ENCODE peak calls at places on chromosomes 5 and 9, in nine cellular contexts. One of them, this sample, is unnamed.

GRCh38 chr9:81351166-81351565 is 338.2 kb downstream of the TLE1 start:
- DNase-seq in PC-3: peak; percentile 12
- DNase-seq in HCT116: no peak
- DNase-seq in fibroblast of lung: no peak
- DNase-seq in neural progenitor cell: no peak
- DNase-seq in hepatocyte: no peak
- DNase-seq in PC-9: no peak
- DNase-seq in GM12878: no peak
- DNase-seq in astrocyte: no peak
- DNase-seq in this sample: no peak

GRCh38 chr9:27426717-27427645 is 97.1 kb upstream of the IFNK start:
- DNase-seq in PC-9: peak; percentile 78
- DNase-seq in hepatocyte: no peak
- DNase-seq in astrocyte: peak; percentile 71
- DNase-seq in GM12878: no peak
- DNase-seq in PC-3: peak; percentile 90
- DNase-seq in fibroblast of lung: no peak
- DNase-seq in neural progenitor cell: peak; percentile 9
- DNase-seq in HCT116: no peak
- DNase-seq in this sample: no peak

GRCh38 chr5:135095052-135095715 is 61.2 kb upstream of the PITX1 start:
- DNase-seq in HCT116: no peak
- DNase-seq in astrocyte: no peak
- DNase-seq in GM12878: no peak
- DNase-seq in fibroblast of lung: no peak
- DNase-seq in PC-9: no peak
- DNase-seq in PC-3: no peak
- DNase-seq in neural progenitor cell: no peak
- DNase-seq in hepatocyte: no peak
- DNase-seq in this sample: no peak

GRCh38 chr5:73938938-73939320 is 312.9 kb downstream of the ARHGEF28 start:
- DNase-seq in PC-3: no peak
- DNase-seq in GM12878: no peak
- DNase-seq in hepatocyte: no peak
- DNase-seq in PC-9: no peak
- DNase-seq in neural progenitor cell: no peak
- DNase-seq in fibroblast of lung: no peak
- DNase-seq in astrocyte: no peak
- DNase-seq in HCT116: no peak
- DNase-seq in this sample: no peak

GRCh38 chr9:35659340-35659739 is 1.2 kb downstream of the CCDC107 start:
- DNase-seq in PC-9: peak; percentile 60
- DNase-seq in astrocyte: peak; percentile 42
- DNase-seq in PC-3: peak; percentile 84
- DNase-seq in GM12878: no peak
- DNase-seq in neural progenitor cell: no peak
- DNase-seq in fibroblast of lung: no peak
- DNase-seq in HCT116: no peak
- DNase-seq in hepatocyte: no peak
- DNase-seq in this sample: no peak

GRCh38 chr5:160054047-160054446 is 45.1 kb downstream of the TTC1 start:
- DNase-seq in PC-3: peak; percentile 33
- DNase-seq in HCT116: no peak
- DNase-seq in GM12878: no peak
- DNase-seq in astrocyte: peak; percentile 44
- DNase-seq in hepatocyte: no peak
- DNase-seq in fibroblast of lung: no peak
- DNase-seq in PC-9: no peak
- DNase-seq in neural progenitor cell: no peak
- DNase-seq in this sample: no peak

GRCh38 chr9:117412841-117413240 is 2.0 kb downstream of the ASTN2 start:
- DNase-seq in HCT116: no peak
- DNase-seq in astrocyte: no peak
- DNase-seq in neural progenitor cell: peak; percentile 44
- DNase-seq in PC-9: no peak
- DNase-seq in GM12878: no peak
- DNase-seq in hepatocyte: no peak
- DNase-seq in fibroblast of lung: no peak
- DNase-seq in PC-3: no peak
- DNase-seq in this sample: no peak

GRCh38 chr5:81783401-81783800 is 32.5 kb upstream of the SSBP2 start:
- DNase-seq in fibroblast of lung: no peak
- DNase-seq in PC-9: no peak
- DNase-seq in neural progenitor cell: no peak
- DNase-seq in astrocyte: no peak
- DNase-seq in GM12878: no peak
- DNase-seq in PC-3: no peak
- DNase-seq in hepatocyte: no peak
- DNase-seq in HCT116: no peak
- DNase-seq in this sample: no peak

GRCh38 chr5:32790411-32790951 is 79.4 kb downstream of the NPR3 start:
- DNase-seq in HCT116: no peak
- DNase-seq in fibroblast of lung: peak; percentile 31
- DNase-seq in PC-9: no peak
- DNase-seq in PC-3: no peak
- DNase-seq in astrocyte: peak; percentile 88
- DNase-seq in hepatocyte: no peak
- DNase-seq in GM12878: no peak
- DNase-seq in neural progenitor cell: no peak
- DNase-seq in this sample: no peak

GRCh38 chr5:32791536-32792240 is 80.6 kb downstream of the NPR3 start:
- DNase-seq in HCT116: no peak
- DNase-seq in astrocyte: peak; percentile 48
- DNase-seq in fibroblast of lung: peak; percentile 29
- DNase-seq in PC-9: no peak
- DNase-seq in PC-3: no peak
- DNase-seq in neural progenitor cell: no peak
- DNase-seq in hepatocyte: no peak
- DNase-seq in GM12878: no peak
- DNase-seq in this sample: no peak

DNA sequence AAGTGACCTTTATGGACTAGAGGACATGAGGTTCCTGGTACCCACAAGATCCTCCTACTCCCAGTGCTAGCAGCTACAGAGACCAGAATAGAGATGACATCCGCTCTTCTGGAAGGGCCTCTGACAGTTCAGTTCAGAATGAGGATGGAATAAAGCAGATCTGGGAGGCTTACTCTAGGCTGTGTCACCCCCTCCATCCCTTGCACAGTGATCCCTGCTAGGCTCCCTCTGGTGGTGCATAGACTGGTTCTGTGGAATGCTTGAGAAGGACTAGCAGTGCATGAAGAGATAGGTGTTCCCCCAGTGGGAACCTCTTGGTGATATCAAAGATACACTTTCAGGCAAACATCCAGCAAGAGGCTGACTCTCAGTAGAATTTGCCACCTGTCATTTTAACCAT is 83.0 kb downstream of the NPR3 start:
- DNase-seq in astrocyte: no peak
- DNase-seq in fibroblast of lung: peak; percentile 47
- DNase-seq in HCT116: no peak
- DNase-seq in hepatocyte: no peak
- DNase-seq in PC-3: peak; percentile 59
- DNase-seq in neural progenitor cell: peak; percentile 5
- DNase-seq in GM12878: no peak
- DNase-seq in PC-9: no peak
- DNase-seq in this sample: no peak
- TF ChIP-seq CTCF in astrocyte: no peak
- TF ChIP-seq CTCF in fibroblast of lung: peak; percentile 26
- TF ChIP-seq CTCF in HCT116: peak; percentile 33
- TF ChIP-seq CTCF in hepatocyte: no peak
- TF ChIP-seq CTCF in PC-3: peak; percentile 75
- TF ChIP-seq CTCF in neural progenitor cell: peak; percentile 29
- TF ChIP-seq CTCF in GM12878: no peak
- TF ChIP-seq CTCF in PC-9: peak; percentile 63
- TF ChIP-seq CTCF in this sample: no peak

DNA sequence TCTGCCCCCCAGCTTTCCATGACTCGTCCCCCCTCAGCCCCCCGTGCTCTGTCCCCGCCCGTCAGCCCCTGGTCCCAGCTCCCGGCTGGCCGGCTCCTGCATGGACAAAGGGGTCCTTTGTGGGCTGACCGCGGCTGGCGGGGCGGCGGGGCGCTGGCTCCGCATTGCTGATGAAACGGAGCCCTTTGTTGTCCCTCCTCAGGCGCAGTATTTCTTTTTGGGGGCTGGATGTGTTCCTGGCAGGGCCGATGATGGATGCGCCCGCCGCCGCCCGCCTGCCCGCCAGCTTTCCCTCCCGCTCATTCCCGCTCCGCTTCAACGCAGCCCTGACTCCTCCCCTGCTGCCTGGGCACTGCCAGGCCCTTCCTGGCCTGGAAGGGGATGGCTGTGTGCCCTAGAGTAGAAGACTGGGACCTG is 28.8 kb downstream of the CXXC5 start:
- DNase-seq in PC-3: no peak
- DNase-seq in fibroblast of lung: no peak
- DNase-seq in PC-9: no peak
- DNase-seq in neural progenitor cell: peak; percentile 84
- DNase-seq in GM12878: no peak
- DNase-seq in astrocyte: no peak
- DNase-seq in HCT116: no peak
- DNase-seq in hepatocyte: no peak
- DNase-seq in this sample: no peak
- H3K4me1 ChIP-seq in PC-3: no peaks in the 10 kb centered on the region
- H3K4me1 ChIP-seq in fibroblast of lung: peaks cover 6% of the 10 kb centered on the region
- H3K4me1 ChIP-seq in PC-9: no peaks in the 10 kb centered on the region
- H3K4me1 ChIP-seq in neural progenitor cell: peaks cover 24% of the 10 kb centered on the region
- H3K4me1 ChIP-seq in GM12878: peaks cover 9% of the 10 kb centered on the region
- H3K4me1 ChIP-seq in astrocyte: peaks cover 48% of the 10 kb centered on the region
- H3K4me1 ChIP-seq in HCT116: peaks cover 13% of the 10 kb centered on the region
- H3K4me1 ChIP-seq in hepatocyte: no peaks in the 10 kb centered on the region
- H3K4me1 ChIP-seq in this sample: no peaks in the 10 kb centered on the region

GRCh38 chr5:176817369-176817841 is 7.0 kb downstream of the UNC5A start:
- DNase-seq in GM12878: no peak
- DNase-seq in PC-3: no peak
- DNase-seq in astrocyte: no peak
- DNase-seq in neural progenitor cell: peak; percentile 89
- DNase-seq in hepatocyte: peak; percentile 64
- DNase-seq in PC-9: no peak
- DNase-seq in HCT116: no peak
- DNase-seq in fibroblast of lung: no peak
- DNase-seq in this sample: no peak

GRCh38 chr5:176818391-176819098 is 8.2 kb downstream of the UNC5A start:
- DNase-seq in neural progenitor cell: no peak
- DNase-seq in fibroblast of lung: no peak
- DNase-seq in GM12878: peak; percentile 34
- DNase-seq in HCT116: peak; percentile 40
- DNase-seq in PC-3: no peak
- DNase-seq in hepatocyte: no peak
- DNase-seq in PC-9: peak; percentile 59
- DNase-seq in astrocyte: no peak
- DNase-seq in this sample: no peak

GRCh38 chr5:176816791-176817272 is 6.5 kb downstream of the UNC5A start:
- DNase-seq in PC-9: no peak
- DNase-seq in astrocyte: no peak
- DNase-seq in neural progenitor cell: peak; percentile 46
- DNase-seq in fibroblast of lung: no peak
- DNase-seq in hepatocyte: no peak
- DNase-seq in PC-3: no peak
- DNase-seq in HCT116: no peak
- DNase-seq in GM12878: no peak
- DNase-seq in this sample: no peak

GRCh38 chr5:176819476-176819875 is 9.1 kb downstream of the UNC5A start:
- DNase-seq in PC-9: no peak
- DNase-seq in GM12878: no peak
- DNase-seq in HCT116: no peak
- DNase-seq in hepatocyte: no peak
- DNase-seq in neural progenitor cell: no peak
- DNase-seq in PC-3: no peak
- DNase-seq in fibroblast of lung: no peak
- DNase-seq in astrocyte: no peak
- DNase-seq in this sample: no peak

GRCh38 chr5:176817864-176818377 is 7.6 kb downstream of the UNC5A start:
- DNase-seq in fibroblast of lung: no peak
- DNase-seq in PC-3: peak; percentile 37
- DNase-seq in GM12878: no peak
- DNase-seq in HCT116: no peak
- DNase-seq in astrocyte: no peak
- DNase-seq in neural progenitor cell: peak; percentile 95
- DNase-seq in PC-9: no peak
- DNase-seq in hepatocyte: peak; percentile 58
- DNase-seq in this sample: peak; percentile 16
- TF ChIP-seq EZH2 in fibroblast of lung: peak; percentile 39
- TF ChIP-seq EZH2 in PC-3: peak; percentile 49
- TF ChIP-seq EZH2 in GM12878: no peak
- TF ChIP-seq EZH2 in HCT116: no peak
- TF ChIP-seq EZH2 in astrocyte: peak; percentile 94
- TF ChIP-seq EZH2 in neural progenitor cell: peak; percentile 18
- TF ChIP-seq EZH2 in PC-9: no peak
- TF ChIP-seq EZH2 in hepatocyte: no peak
- TF ChIP-seq EZH2 in this sample: peak; percentile 64

GRCh38 chr5:17058438-17058837 is 122.3 kb upstream of the MYO10 start:
- DNase-seq in PC-3: peak; percentile 92
- DNase-seq in astrocyte: no peak
- DNase-seq in hepatocyte: no peak
- DNase-seq in fibroblast of lung: no peak
- DNase-seq in GM12878: no peak
- DNase-seq in PC-9: peak; percentile 65
- DNase-seq in neural progenitor cell: no peak
- DNase-seq in HCT116: no peak
- DNase-seq in this sample: no peak

GRCh38 chr5:17067657-17068392 is 131.7 kb upstream of the MYO10 start:
- DNase-seq in GM12878: no peak
- DNase-seq in HCT116: no peak
- DNase-seq in PC-9: peak; percentile 30
- DNase-seq in astrocyte: no peak
- DNase-seq in PC-3: peak; percentile 90
- DNase-seq in fibroblast of lung: no peak
- DNase-seq in neural progenitor cell: no peak
- DNase-seq in hepatocyte: no peak
- DNase-seq in this sample: no peak

GRCh38 chr5:17065468-17065867 is 129.4 kb upstream of the MYO10 start:
- DNase-seq in neural progenitor cell: no peak
- DNase-seq in PC-3: no peak
- DNase-seq in PC-9: peak; percentile 21
- DNase-seq in fibroblast of lung: no peak
- DNase-seq in GM12878: no peak
- DNase-seq in astrocyte: no peak
- DNase-seq in HCT116: no peak
- DNase-seq in hepatocyte: no peak
- DNase-seq in this sample: no peak

GRCh38 chr5:17056056-17056690 is 120.1 kb upstream of the MYO10 start:
- DNase-seq in hepatocyte: no peak
- DNase-seq in HCT116: no peak
- DNase-seq in fibroblast of lung: no peak
- DNase-seq in astrocyte: peak; percentile 47
- DNase-seq in PC-3: peak; percentile 79
- DNase-seq in neural progenitor cell: peak; percentile 21
- DNase-seq in PC-9: peak; percentile 5
- DNase-seq in GM12878: no peak
- DNase-seq in this sample: peak; percentile 39

DNA sequence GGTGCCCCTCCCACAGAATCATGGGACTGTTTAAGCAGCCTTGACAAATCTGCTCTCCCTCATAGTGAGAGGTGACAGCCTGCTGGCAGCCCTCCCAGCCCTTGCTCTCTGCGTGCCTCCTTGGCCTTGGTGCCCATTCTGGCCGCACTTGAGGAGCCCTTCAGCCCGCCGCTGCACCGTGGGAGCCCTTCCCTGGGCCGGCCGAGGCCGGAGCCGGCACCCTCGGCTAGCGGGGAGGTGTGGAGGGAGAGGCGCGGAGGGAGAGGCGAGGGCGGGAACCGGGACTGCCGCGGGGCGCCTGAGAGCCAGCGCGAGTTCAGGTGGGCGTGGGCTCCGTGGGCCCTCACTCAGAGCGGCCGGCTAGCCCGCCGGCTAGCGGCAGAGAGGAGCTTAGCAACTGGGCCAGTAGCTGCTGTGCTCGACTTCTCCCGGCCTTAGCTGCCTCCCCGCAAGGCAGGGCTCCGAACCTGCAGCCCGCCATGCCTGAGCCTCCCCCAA is 125.9 kb upstream of the MYO10 start:
- DNase-seq in PC-9: no peak
- DNase-seq in GM12878: no peak
- DNase-seq in astrocyte: no peak
- DNase-seq in fibroblast of lung: no peak
- DNase-seq in neural progenitor cell: no peak
- DNase-seq in HCT116: no peak
- DNase-seq in PC-3: no peak
- DNase-seq in hepatocyte: no peak
- DNase-seq in this sample: no peak
- TF ChIP-seq CTCF in PC-9: no peak
- TF ChIP-seq CTCF in GM12878: no peak
- TF ChIP-seq CTCF in astrocyte: no peak
- TF ChIP-seq CTCF in fibroblast of lung: no peak
- TF ChIP-seq CTCF in neural progenitor cell: no peak
- TF ChIP-seq CTCF in HCT116: no peak
- TF ChIP-seq CTCF in PC-3: no peak
- TF ChIP-seq CTCF in hepatocyte: no peak
- TF ChIP-seq CTCF in this sample: no peak

This sample was measured in endothelial cell of umbilical vein.